ENCODE peak calls at places on chromosome 1, in eight cellular contexts. D is CD8-positive, alpha-beta T cell; M is lower lobe of right lung; Z is ovary; L is OCI-LY7; A is cardiac fibroblast; C is B cell; U is esophagus muscularis mucosa. V is an unnamed sample.

GRCh38 chr1:241972703-241973375 is 15.3 kb downstream of the BECN2 start:
- DNase-seq in A (peak), Z (no peak), C (no peak), L (no peak), U (no peak), D (no peak), M (no peak), V (peak)

GRCh38 chr1:44036409-44037111 is 5.3 kb upstream of the SLC6A9 start:
- DNase-seq in A (peak), M (peak), D (peak), U (no peak), C (peak), L (peak), Z (peak), V (peak)

GRCh38 chr1:67738401-67738800 is 53.4 kb downstream of the GADD45A start:
- DNase-seq in U (no peak), L (no peak), Z (no peak), A (no peak), C (no peak), D (no peak), M (no peak), V (no peak)

GRCh38 chr1:207499573-207499972 is 3.6 kb downstream of the CR1 start:
- DNase-seq in Z (peak), D (peak), A (peak), U (no peak), M (peak), L (peak), C (peak), V (peak)

GRCh38 chr1:243598433-243598832 is 251.6 kb downstream of the AKT3 start:
- DNase-seq in D (no peak), U (no peak), L (no peak), A (peak), Z (no peak), M (no peak), C (peak), V (peak)

GRCh38 chr1:228004887-228005462 is 1.8 kb upstream of the WNT3A start:
- DNase-seq in D (peak), A (no peak), C (no peak), L (no peak), U (peak), M (no peak), Z (no peak), V (no peak)

GRCh38 chr1:101379037-101379436 is 142.2 kb downstream of the S1PR1 start:
- DNase-seq in M (no peak), L (no peak), A (no peak), Z (no peak), D (no peak), U (peak), C (no peak), V (no peak)

GRCh38 chr1:245389878-245390277 is 235.1 kb downstream of the KIF26B start:
- DNase-seq in U (no peak), L (no peak), M (no peak), A (no peak), C (no peak), Z (no peak), D (no peak), V (no peak)

GRCh38 chr1:8903908-8904650 is 25.6 kb upstream of the ENO1 start:
- DNase-seq in Z (no peak), L (no peak), M (no peak), U (no peak), D (no peak), A (peak), C (no peak), V (peak)

GRCh38 chr1:119453021-119453420 is 38.1 kb downstream of the HSD3B2 start:
- DNase-seq in Z (no peak), L (no peak), D (no peak), C (no peak), A (peak), M (no peak), U (no peak), V (peak)

GRCh38 chr1:120133228-120133927 is 42.9 kb downstream of the SEC22B start:
- DNase-seq in C (no peak), D (no peak), A (no peak), Z (no peak), U (no peak), M (no peak), L (no peak), V (no peak)

GRCh38 chr1:157993179-157994080 is at the start of gene KIRREL1:
- DNase-seq in C (peak), M (peak), L (no peak), U (no peak), Z (peak), D (no peak), A (peak), V (peak)

GRCh38 chr1:41003127-41003639 is 18.3 kb downstream of the SLFNL1 start:
- DNase-seq in D (no peak), U (no peak), L (no peak), A (no peak), M (no peak), C (no peak), Z (no peak), V (no peak)

GRCh38 chr1:41242645-41243171 is 602 bp upstream of the SCMH1 start:
- DNase-seq in D (no peak), C (no peak), A (no peak), L (no peak), Z (no peak), M (no peak), U (no peak), V (no peak)

GRCh38 chr1:44170281-44170823 is 28.9 kb upstream of the KLF18 start:
- DNase-seq in Z (no peak), L (no peak), A (peak), U (no peak), M (no peak), C (no peak), D (no peak), V (peak)

GRCh38 chr1:5938068-5938740 is 54.0 kb downstream of the NPHP4 start:
- DNase-seq in L (no peak), Z (no peak), U (no peak), D (no peak), C (no peak), M (no peak), A (peak), V (peak)

GRCh38 chr1:173862769-173863223 is 5.0 kb downstream of the GAS5 start:
- DNase-seq in Z (no peak), C (no peak), M (no peak), L (peak), U (no peak), D (no peak), A (no peak), V (no peak)

GRCh38 chr1:184163674-184164470 is 112.3 kb downstream of the TSEN15 start:
- DNase-seq in M (no peak), U (peak), L (no peak), Z (no peak), D (no peak), C (no peak), A (peak), V (peak)

GRCh38 chr1:156383023-156383422 is 14.0 kb downstream of the RHBG start:
- DNase-seq in A (peak), D (peak), M (peak), U (no peak), L (peak), Z (no peak), C (peak), V (peak)

GRCh38 chr1:152394151-152394550 is 19.9 kb downstream of the CRNN start:
- DNase-seq in A (no peak), L (no peak), C (no peak), M (no peak), D (no peak), Z (no peak), U (no peak), V (no peak)

GRCh38 chr1:17719874-17720273 is 35.3 kb upstream of the ACTL8 start:
- DNase-seq in C (no peak), L (no peak), D (no peak), M (no peak), Z (no peak), A (peak), U (no peak), V (peak)

GRCh38 chr1:151710187-151710586 is 6.4 kb downstream of the CELF3 start:
- DNase-seq in U (no peak), A (peak), D (no peak), L (peak), M (no peak), Z (no peak), C (no peak), V (peak)

GRCh38 chr1:83641828-83642443 is 357.0 kb downstream of the TTLL7 start:
- DNase-seq in U (no peak), C (no peak), A (peak), D (no peak), M (no peak), L (no peak), Z (peak), V (peak)

GRCh38 chr1:7281821-7282220 is 489.3 kb upstream of the VAMP3 start:
- DNase-seq in A (peak), Z (no peak), C (no peak), D (no peak), U (peak), L (no peak), M (no peak), V (peak)

GRCh38 chr1:171245458-171246064 is 2.7 kb upstream of the FMO1 start:
- DNase-seq in U (no peak), L (peak), D (peak), Z (no peak), A (peak), M (no peak), C (peak), V (peak)

GRCh38 chr1:202135221-202135721 is 9.3 kb downstream of the ARL8A start:
- DNase-seq in Z (peak), L (peak), A (peak), M (peak), D (peak), C (peak), U (no peak), V (peak)

GRCh38 chr1:223084466-223084865 is 58.6 kb downstream of the TLR5 start:
- DNase-seq in L (no peak), M (no peak), A (no peak), D (no peak), Z (no peak), U (no peak), C (no peak), V (no peak)

GRCh38 chr1:214637722-214638473 is 34.9 kb downstream of the CENPF start:
- DNase-seq in M (no peak), C (peak), A (peak), Z (no peak), U (no peak), D (peak), L (peak), V (peak)

GRCh38 chr1:157209514-157209913 is 71.3 kb upstream of the ETV3 start:
- DNase-seq in C (no peak), L (no peak), Z (no peak), A (no peak), M (no peak), D (no peak), U (no peak), V (no peak)

GRCh38 chr1:25022361-25023189 is 92.5 kb upstream of the RUNX3 start:
- DNase-seq in A (peak), Z (no peak), D (peak), C (peak), U (no peak), M (peak), L (peak), V (peak)

GRCh38 chr1:22143586-22144033 is 713 bp upstream of the WNT4 start:
- DNase-seq in C (no peak), L (no peak), A (no peak), Z (no peak), D (no peak), U (no peak), M (no peak), V (no peak)

GRCh38 chr1:22143065-22143514 is at the start of gene WNT4:
- DNase-seq in C (peak), D (no peak), A (no peak), U (no peak), M (peak), Z (peak), L (peak), V (peak)

GRCh38 chr1:22141948-22142314 is 966 bp downstream of the WNT4 start:
- DNase-seq in L (no peak), A (no peak), M (no peak), C (peak), U (no peak), D (no peak), Z (no peak), V (no peak)

GRCh38 chr1:22141493-22141892 is 1.4 kb downstream of the WNT4 start:
- DNase-seq in U (no peak), L (no peak), D (no peak), Z (no peak), M (no peak), A (no peak), C (no peak), V (no peak)

DNA sequence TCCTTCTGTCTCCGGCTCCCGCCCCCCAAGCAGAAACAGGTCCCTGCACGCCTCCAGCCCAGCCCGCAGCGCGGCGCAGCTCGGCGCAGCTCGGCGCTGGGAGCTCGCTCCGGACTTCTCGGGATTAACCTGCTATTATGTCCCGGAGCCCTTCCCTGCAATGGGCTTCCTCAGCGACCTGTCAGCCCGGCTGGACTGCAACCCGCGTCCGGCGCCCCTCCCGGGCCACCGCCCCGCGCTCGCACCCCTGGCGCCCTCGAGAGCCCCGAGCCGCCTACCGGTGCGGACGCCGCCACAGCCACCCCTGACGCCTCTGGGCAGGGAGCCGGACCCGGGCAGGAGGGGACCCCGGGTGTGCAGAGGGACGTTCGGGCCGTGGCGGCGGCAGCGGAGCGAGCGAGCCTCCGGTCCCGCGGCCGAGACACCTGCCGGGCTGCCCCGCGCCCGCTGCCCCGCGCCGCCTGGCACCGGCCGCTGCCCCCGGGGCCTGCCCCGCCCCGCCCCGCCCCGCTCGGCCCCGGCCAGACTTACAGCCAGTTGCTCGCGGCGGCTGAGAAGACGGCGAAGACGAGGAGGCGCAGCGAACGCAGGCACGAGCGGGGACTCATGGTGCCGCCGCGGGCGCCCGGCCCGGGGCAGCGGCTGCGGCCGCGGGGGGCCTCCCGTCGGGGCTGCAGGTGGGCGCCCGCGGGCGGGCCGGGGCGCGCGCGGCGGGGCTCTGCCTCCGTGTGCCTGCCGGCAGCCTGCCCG is 407 bp downstream of the WNT4 start:
- DNase-seq in L (no peak), A (peak), C (peak), D (no peak), M (no peak), Z (no peak), U (no peak), V (peak)
- TF ChIP-seq CTCF in L (no peak), A (no peak), C (no peak), D (no peak), M (no peak), Z (no peak), U (no peak), V (no peak)

GRCh38 chr1:29112705-29113406 is 10.8 kb downstream of the TMEM200B start:
- DNase-seq in U (no peak), D (no peak), C (no peak), M (no peak), L (no peak), Z (no peak), A (no peak), V (no peak)
- TF ChIP-seq CTCF in U (no peak), D (no peak), C (no peak), M (no peak), L (no peak), Z (no peak), A (no peak), V (no peak)

GRCh38 chr1:56509713-56510641 is 69.4 kb downstream of the PLPP3 start:
- DNase-seq in L (no peak), U (no peak), C (no peak), D (no peak), Z (no peak), A (no peak), M (no peak), V (no peak)

GRCh38 chr1:56513095-56513494 is 66.3 kb downstream of the PLPP3 start:
- DNase-seq in Z (no peak), C (no peak), A (peak), M (no peak), U (no peak), D (no peak), L (no peak), V (no peak)

GRCh38 chr1:56511323-56511722 is 68.0 kb downstream of the PLPP3 start:
- DNase-seq in M (no peak), D (no peak), A (no peak), C (no peak), Z (no peak), L (no peak), U (no peak), V (no peak)

GRCh38 chr1:56508523-56508983 is 70.8 kb downstream of the PLPP3 start:
- DNase-seq in A (peak), Z (no peak), L (no peak), C (no peak), D (no peak), M (peak), U (no peak), V (peak)

DNA sequence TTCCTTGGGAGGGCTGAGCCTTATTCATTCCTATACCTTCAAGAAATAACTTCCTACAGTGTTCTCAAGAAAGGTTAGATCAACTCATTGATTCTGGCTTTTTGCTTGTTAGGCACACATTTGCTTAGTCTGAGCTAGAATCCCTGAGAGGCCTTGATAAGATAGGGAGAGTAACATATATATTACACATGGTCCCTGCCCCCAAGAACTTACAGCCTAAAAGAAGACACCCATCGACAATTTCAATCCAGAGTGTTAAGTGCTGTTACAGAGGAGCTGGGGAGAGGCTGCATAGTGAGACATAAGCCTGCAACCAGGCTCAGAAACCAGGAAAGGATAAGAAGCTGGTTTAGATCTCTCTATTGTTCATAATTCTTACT is 68.7 kb downstream of the PLPP3 start:
- DNase-seq in C (no peak), M (no peak), U (no peak), A (no peak), Z (no peak), D (no peak), L (no peak), V (no peak)
- TF ChIP-seq CTCF in C (no peak), M (no peak), U (no peak), A (no peak), Z (no peak), D (no peak), L (no peak), V (no peak)

GRCh38 chr1:160400646-160401486 is 502 bp downstream of the VANGL2 start:
- DNase-seq in A (no peak), Z (peak), U (no peak), L (peak), M (no peak), D (no peak), C (peak), V (no peak)

GRCh38 chr1:160401487-160401805 is 1.1 kb downstream of the VANGL2 start:
- DNase-seq in U (no peak), D (no peak), A (no peak), C (peak), L (no peak), Z (no peak), M (no peak), V (no peak)

GRCh38 chr1:160400284-160400645 is at the start of gene VANGL2:
- DNase-seq in A (peak), C (peak), L (peak), Z (peak), D (peak), M (peak), U (no peak), V (no peak)

GRCh38 chr1:160398823-160399222 is 1.5 kb upstream of the VANGL2 start:
- DNase-seq in A (no peak), D (no peak), U (no peak), Z (no peak), M (no peak), L (no peak), C (no peak), V (no peak)

GRCh38 chr1:160399544-160400283 is 650 bp upstream of the VANGL2 start:
- DNase-seq in C (no peak), A (no peak), M (no peak), D (no peak), L (no peak), U (no peak), Z (no peak), V (no peak)
- TF ChIP-seq CTCF in C (no peak), A (no peak), M (no peak), D (no peak), L (no peak), U (no peak), Z (no peak), V (no peak)

DNA sequence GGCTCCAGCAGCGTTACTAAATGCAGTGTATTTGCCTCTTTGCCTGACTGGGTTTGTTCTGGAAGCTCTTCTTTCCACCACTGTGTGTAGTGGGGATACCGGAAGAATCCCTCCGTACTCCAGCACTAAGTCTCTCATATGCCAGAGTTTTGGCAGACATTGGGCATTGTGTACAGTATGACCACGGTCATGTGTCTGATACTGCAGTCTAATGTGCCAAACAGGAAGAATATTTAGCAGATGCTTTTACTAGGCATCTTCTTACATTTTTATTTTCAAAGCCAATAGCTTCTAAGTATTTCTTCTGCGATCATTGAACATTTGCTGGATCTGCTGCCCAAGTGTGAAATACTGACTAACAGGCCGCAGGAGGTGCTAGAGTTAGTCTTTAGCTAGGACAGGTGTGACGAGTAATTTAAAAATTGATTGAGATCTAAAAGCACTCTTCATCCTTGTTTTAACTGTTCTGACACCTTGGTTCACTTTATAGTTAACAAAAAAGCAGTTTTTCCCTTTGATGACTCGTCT is 658 bp upstream of the FAM78B start:
- DNase-seq in A (no peak), C (peak), M (no peak), Z (no peak), D (no peak), L (no peak), U (no peak), V (no peak)
- TF ChIP-seq CTCF in A (no peak), C (no peak), M (no peak), Z (no peak), D (no peak), L (no peak), U (no peak), V (no peak)